ENCODE peak calls at places on chromosome 18, in seven cellular contexts. One of them, this sample, is unnamed.

GRCh38 chr18:42798606-42799005 is 316.9 kb downstream of the RIT2 start:
- DNase-seq in stomach: no peak
- DNase-seq in sigmoid colon: no peak
- DNase-seq in esophagus muscularis mucosa: no peak
- DNase-seq in ovary: no peak
- DNase-seq in tibial nerve: no peak
- DNase-seq in transverse colon: no peak
- DNase-seq in this sample: no peak

GRCh38 chr18:49258938-49259337 is 201.5 kb downstream of the DYM start:
- DNase-seq in stomach: no peak
- DNase-seq in transverse colon: no peak
- DNase-seq in ovary: no peak
- DNase-seq in sigmoid colon: no peak
- DNase-seq in tibial nerve: no peak
- DNase-seq in esophagus muscularis mucosa: no peak
- DNase-seq in this sample: no peak

GRCh38 chr18:55290898-55291297 is 297.1 kb downstream of the TCF4 start:
- DNase-seq in sigmoid colon: no peak
- DNase-seq in esophagus muscularis mucosa: no peak
- DNase-seq in transverse colon: no peak
- DNase-seq in tibial nerve: no peak
- DNase-seq in ovary: no peak
- DNase-seq in stomach: no peak
- DNase-seq in this sample: no peak

GRCh38 chr18:61333271-61333745 is at the start of gene CDH20:
- DNase-seq in sigmoid colon: no peak
- DNase-seq in transverse colon: no peak
- DNase-seq in ovary: no peak
- DNase-seq in stomach: no peak
- DNase-seq in esophagus muscularis mucosa: no peak
- DNase-seq in tibial nerve: no peak
- DNase-seq in this sample: no peak

GRCh38 chr18:41993151-41993550 is 38.1 kb downstream of the PIK3C3 start:
- DNase-seq in stomach: no peak
- DNase-seq in ovary: no peak
- DNase-seq in transverse colon: no peak
- DNase-seq in sigmoid colon: no peak
- DNase-seq in tibial nerve: no peak
- DNase-seq in esophagus muscularis mucosa: no peak
- DNase-seq in this sample: no peak

GRCh38 chr18:45255142-45255890 is 360.0 kb upstream of the SLC14A2 start:
- DNase-seq in transverse colon: peak
- DNase-seq in ovary: no peak
- DNase-seq in stomach: no peak
- DNase-seq in sigmoid colon: peak
- DNase-seq in tibial nerve: peak
- DNase-seq in esophagus muscularis mucosa: no peak
- DNase-seq in this sample: peak

GRCh38 chr18:49499046-49499637 is 12.1 kb upstream of the C18orf32 start:
- DNase-seq in stomach: no peak
- DNase-seq in ovary: no peak
- DNase-seq in esophagus muscularis mucosa: no peak
- DNase-seq in transverse colon: no peak
- DNase-seq in tibial nerve: no peak
- DNase-seq in sigmoid colon: no peak
- DNase-seq in this sample: no peak

GRCh38 chr18:8519102-8519501 is 90.1 kb upstream of the RAB12 start:
- DNase-seq in tibial nerve: no peak
- DNase-seq in sigmoid colon: peak
- DNase-seq in stomach: no peak
- DNase-seq in ovary: no peak
- DNase-seq in transverse colon: no peak
- DNase-seq in esophagus muscularis mucosa: no peak
- DNase-seq in this sample: no peak

GRCh38 chr18:56351911-56352502 is 286.4 kb downstream of the TXNL1 start:
- DNase-seq in transverse colon: no peak
- DNase-seq in sigmoid colon: no peak
- DNase-seq in ovary: no peak
- DNase-seq in stomach: no peak
- DNase-seq in esophagus muscularis mucosa: no peak
- DNase-seq in tibial nerve: no peak
- DNase-seq in this sample: no peak

GRCh38 chr18:9087144-9087543 is 15.4 kb upstream of the NDUFV2 start:
- DNase-seq in tibial nerve: no peak
- DNase-seq in stomach: no peak
- DNase-seq in ovary: no peak
- DNase-seq in esophagus muscularis mucosa: no peak
- DNase-seq in transverse colon: no peak
- DNase-seq in sigmoid colon: no peak
- DNase-seq in this sample: no peak

GRCh38 chr18:13217971-13218375 is 587 bp upstream of the LDLRAD4 start:
- DNase-seq in tibial nerve: no peak
- DNase-seq in stomach: no peak
- DNase-seq in esophagus muscularis mucosa: no peak
- DNase-seq in transverse colon: peak
- DNase-seq in sigmoid colon: no peak
- DNase-seq in ovary: peak
- DNase-seq in this sample: no peak

GRCh38 chr18:79405019-79405780 is 9.5 kb downstream of the NFATC1 start:
- DNase-seq in stomach: no peak
- DNase-seq in ovary: peak
- DNase-seq in esophagus muscularis mucosa: no peak
- DNase-seq in tibial nerve: no peak
- DNase-seq in transverse colon: no peak
- DNase-seq in sigmoid colon: no peak
- DNase-seq in this sample: peak

GRCh38 chr18:21489119-21489750 is 111.3 kb downstream of the ESCO1 start:
- DNase-seq in tibial nerve: peak
- DNase-seq in esophagus muscularis mucosa: no peak
- DNase-seq in transverse colon: peak
- DNase-seq in stomach: peak
- DNase-seq in ovary: no peak
- DNase-seq in sigmoid colon: no peak
- DNase-seq in this sample: no peak

GRCh38 chr18:36942264-36942663 is 113.3 kb downstream of the KIAA1328 start:
- DNase-seq in esophagus muscularis mucosa: no peak
- DNase-seq in stomach: no peak
- DNase-seq in tibial nerve: no peak
- DNase-seq in ovary: no peak
- DNase-seq in sigmoid colon: no peak
- DNase-seq in transverse colon: no peak
- DNase-seq in this sample: no peak

GRCh38 chr18:69085933-69086332 is 288.1 kb downstream of the CCDC102B start:
- DNase-seq in tibial nerve: no peak
- DNase-seq in sigmoid colon: no peak
- DNase-seq in transverse colon: no peak
- DNase-seq in esophagus muscularis mucosa: no peak
- DNase-seq in stomach: no peak
- DNase-seq in ovary: no peak
- DNase-seq in this sample: no peak

GRCh38 chr18:48693625-48694262 is 154.9 kb downstream of the CTIF start:
- DNase-seq in sigmoid colon: no peak
- DNase-seq in tibial nerve: no peak
- DNase-seq in transverse colon: no peak
- DNase-seq in esophagus muscularis mucosa: no peak
- DNase-seq in ovary: no peak
- DNase-seq in stomach: no peak
- DNase-seq in this sample: no peak

GRCh38 chr18:9739516-9739915 is 31.4 kb downstream of the RAB31 start:
- DNase-seq in sigmoid colon: no peak
- DNase-seq in stomach: no peak
- DNase-seq in transverse colon: no peak
- DNase-seq in tibial nerve: no peak
- DNase-seq in ovary: no peak
- DNase-seq in esophagus muscularis mucosa: no peak
- DNase-seq in this sample: no peak

GRCh38 chr18:525066-525797 is 24.7 kb upstream of the COLEC12 start:
- DNase-seq in esophagus muscularis mucosa: no peak
- DNase-seq in stomach: no peak
- DNase-seq in ovary: no peak
- DNase-seq in sigmoid colon: no peak
- DNase-seq in tibial nerve: no peak
- DNase-seq in transverse colon: no peak
- DNase-seq in this sample: no peak

GRCh38 chr18:77054606-77055428 is 77.8 kb downstream of the MBP start:
- DNase-seq in tibial nerve: peak
- DNase-seq in transverse colon: peak
- DNase-seq in ovary: peak
- DNase-seq in esophagus muscularis mucosa: no peak
- DNase-seq in stomach: peak
- DNase-seq in sigmoid colon: peak
- DNase-seq in this sample: peak

GRCh38 chr18:46297621-46298020 is 193.4 kb downstream of the HAUS1 start:
- DNase-seq in ovary: no peak
- DNase-seq in esophagus muscularis mucosa: no peak
- DNase-seq in transverse colon: no peak
- DNase-seq in sigmoid colon: no peak
- DNase-seq in tibial nerve: no peak
- DNase-seq in stomach: no peak
- DNase-seq in this sample: no peak

GRCh38 chr18:63897072-63897471 is 9.6 kb downstream of the SERPINB2 start:
- DNase-seq in stomach: no peak
- DNase-seq in tibial nerve: no peak
- DNase-seq in esophagus muscularis mucosa: no peak
- DNase-seq in transverse colon: no peak
- DNase-seq in ovary: no peak
- DNase-seq in sigmoid colon: no peak
- DNase-seq in this sample: no peak

GRCh38 chr18:8786766-8787670 is 81.7 kb downstream of the MTCL1 start:
- DNase-seq in transverse colon: peak
- DNase-seq in tibial nerve: no peak
- DNase-seq in esophagus muscularis mucosa: no peak
- DNase-seq in ovary: no peak
- DNase-seq in sigmoid colon: no peak
- DNase-seq in stomach: peak
- DNase-seq in this sample: no peak

GRCh38 chr18:998976-999375 is 94.3 kb downstream of the ADCYAP1 start:
- DNase-seq in sigmoid colon: no peak
- DNase-seq in tibial nerve: no peak
- DNase-seq in ovary: no peak
- DNase-seq in esophagus muscularis mucosa: no peak
- DNase-seq in stomach: no peak
- DNase-seq in transverse colon: no peak
- DNase-seq in this sample: no peak

GRCh38 chr18:65725421-65726050 is 25.3 kb upstream of the CDH7 start:
- DNase-seq in transverse colon: peak
- DNase-seq in tibial nerve: no peak
- DNase-seq in stomach: no peak
- DNase-seq in esophagus muscularis mucosa: no peak
- DNase-seq in ovary: no peak
- DNase-seq in sigmoid colon: no peak
- DNase-seq in this sample: no peak

DNA sequence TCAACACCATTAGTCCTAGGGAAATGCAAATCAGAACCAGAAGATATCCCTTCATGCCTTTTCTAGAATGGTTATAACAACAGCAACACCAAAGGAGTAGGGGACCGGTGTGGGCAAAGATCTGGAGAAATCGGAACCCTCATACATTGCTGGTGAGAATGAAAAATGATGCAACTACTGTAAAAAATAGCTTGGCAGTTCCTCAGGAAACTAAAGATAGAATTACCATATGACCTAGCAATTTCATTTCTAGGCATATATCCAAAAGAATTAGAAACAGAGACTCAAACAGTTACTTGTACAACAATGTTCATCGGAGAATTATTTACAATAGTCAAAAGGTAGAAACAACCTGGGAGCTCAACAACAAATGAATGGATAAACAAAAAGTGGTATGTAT is 29.2 kb upstream of the CDH7 start:
- DNase-seq in esophagus muscularis mucosa: no peak
- DNase-seq in ovary: no peak
- DNase-seq in stomach: no peak
- DNase-seq in sigmoid colon: no peak
- DNase-seq in tibial nerve: no peak
- DNase-seq in transverse colon: no peak
- DNase-seq in this sample: no peak
- TF ChIP-seq EP300 in esophagus muscularis mucosa: no peak
- TF ChIP-seq EP300 in ovary: no peak
- TF ChIP-seq EP300 in stomach: no peak
- TF ChIP-seq EP300 in sigmoid colon: no peak
- TF ChIP-seq EP300 in tibial nerve: no peak
- TF ChIP-seq EP300 in transverse colon: no peak
- TF ChIP-seq EP300 in this sample: no peak

GRCh38 chr18:23103449-23103848 is 31.8 kb upstream of the CABLES1 start:
- DNase-seq in esophagus muscularis mucosa: no peak
- DNase-seq in tibial nerve: no peak
- DNase-seq in sigmoid colon: no peak
- DNase-seq in transverse colon: no peak
- DNase-seq in ovary: no peak
- DNase-seq in stomach: no peak
- DNase-seq in this sample: no peak
- TF ChIP-seq EP300 in esophagus muscularis mucosa: no peak
- TF ChIP-seq EP300 in tibial nerve: no peak
- TF ChIP-seq EP300 in sigmoid colon: no peak
- TF ChIP-seq EP300 in transverse colon: no peak
- TF ChIP-seq EP300 in ovary: no peak
- TF ChIP-seq EP300 in stomach: no peak
- TF ChIP-seq EP300 in this sample: no peak

GRCh38 chr18:66344227-66344626 is 259.7 kb downstream of the CDH19 start:
- DNase-seq in tibial nerve: no peak
- DNase-seq in transverse colon: no peak
- DNase-seq in sigmoid colon: no peak
- DNase-seq in stomach: no peak
- DNase-seq in ovary: no peak
- DNase-seq in esophagus muscularis mucosa: no peak
- DNase-seq in this sample: no peak
- TF ChIP-seq EP300 in tibial nerve: no peak
- TF ChIP-seq EP300 in transverse colon: no peak
- TF ChIP-seq EP300 in sigmoid colon: no peak
- TF ChIP-seq EP300 in stomach: no peak
- TF ChIP-seq EP300 in ovary: no peak
- TF ChIP-seq EP300 in esophagus muscularis mucosa: no peak
- TF ChIP-seq EP300 in this sample: no peak

DNA sequence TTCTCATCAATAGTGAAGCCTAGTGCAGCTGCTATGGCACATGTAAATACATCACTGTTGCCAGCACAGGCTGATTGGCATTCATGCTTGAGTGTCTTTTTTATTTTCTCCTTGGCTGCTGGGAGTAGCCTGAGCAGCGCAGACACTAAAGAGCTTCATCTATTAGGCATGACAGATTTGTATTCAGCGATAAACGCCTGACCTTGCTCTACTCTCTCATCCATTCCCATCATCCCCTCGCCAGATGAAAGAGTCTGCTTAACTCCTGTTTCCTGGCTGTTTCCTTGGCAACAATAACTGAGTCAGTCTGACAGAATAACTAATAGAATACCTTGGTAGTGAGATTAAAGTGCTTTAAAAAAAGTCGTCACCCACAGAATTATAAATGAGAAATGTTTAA is 753.7 kb downstream of the DCC start:
- DNase-seq in esophagus muscularis mucosa: no peak
- DNase-seq in tibial nerve: no peak
- DNase-seq in sigmoid colon: no peak
- DNase-seq in transverse colon: no peak
- DNase-seq in ovary: no peak
- DNase-seq in stomach: no peak
- DNase-seq in this sample: no peak
- TF ChIP-seq EP300 in esophagus muscularis mucosa: no peak
- TF ChIP-seq EP300 in tibial nerve: no peak
- TF ChIP-seq EP300 in sigmoid colon: no peak
- TF ChIP-seq EP300 in transverse colon: no peak
- TF ChIP-seq EP300 in ovary: no peak
- TF ChIP-seq EP300 in stomach: no peak
- TF ChIP-seq EP300 in this sample: no peak